ENCODE peak calls at places on chromosomes 5 and 9, in six cellular contexts. I is coronary artery, A is HepG2, Y is pancreas, J is breast epithelium, U is PC-3. D is an unnamed sample.

GRCh38 chr5:132812949-132813598 is at the start of gene SOWAHA:
- DNase-seq in I (no peak), J (no peak), Y (peak), U (no peak), A (no peak), D (no peak)

GRCh38 chr9:127637322-127637847 is 25.3 kb downstream of the STXBP1 start:
- DNase-seq in Y (no peak), I (no peak), A (peak), J (no peak), U (peak), D (no peak)

GRCh38 chr5:55582256-55582655 is 47.5 kb upstream of the PLPP1 start:
- DNase-seq in J (no peak), Y (no peak), U (no peak), A (no peak), I (no peak), D (no peak)

GRCh38 chr5:95808686-95809413 is 13.7 kb downstream of the GLRX start:
- DNase-seq in A (no peak), U (no peak), J (no peak), I (peak), Y (no peak), D (no peak)

GRCh38 chr9:89113851-89114250 is 64.8 kb downstream of the SHC3 start:
- DNase-seq in I (no peak), U (no peak), Y (no peak), A (no peak), J (no peak), D (no peak)

GRCh38 chr9:91395553-91396470 is 27.8 kb downstream of the NFIL3 start:
- DNase-seq in U (peak), J (no peak), Y (no peak), I (no peak), A (no peak), D (no peak)

GRCh38 chr9:69215774-69216482 is 41.9 kb downstream of the TJP2 start:
- DNase-seq in U (no peak), Y (no peak), I (no peak), A (no peak), J (no peak), D (no peak)

GRCh38 chr5:95823738-95824609 is 1.4 kb upstream of the GLRX start:
- DNase-seq in Y (no peak), I (no peak), J (no peak), A (peak), U (peak), D (no peak)

GRCh38 chr5:78361226-78361993 is 993 bp downstream of the SCAMP1 start:
- DNase-seq in J (no peak), U (peak), I (no peak), Y (peak), A (peak), D (no peak)

GRCh38 chr5:170896779-170897178 is 35.0 kb downstream of the RANBP17 start:
- DNase-seq in U (peak), A (no peak), Y (peak), J (no peak), I (no peak), D (peak)

GRCh38 chr5:112636751-112637150 is 100.9 kb upstream of the APC start:
- DNase-seq in I (no peak), Y (no peak), U (no peak), A (no peak), J (no peak), D (no peak)

GRCh38 chr5:158178535-158178934 is 319.6 kb upstream of the CLINT1 start:
- DNase-seq in U (no peak), J (no peak), Y (no peak), I (no peak), A (no peak), D (no peak)

GRCh38 chr5:32446660-32447059 is 2.1 kb upstream of the ZFR start:
- DNase-seq in J (no peak), A (no peak), Y (no peak), U (no peak), I (no peak), D (no peak)

GRCh38 chr5:160463775-160464465 is 42.3 kb downstream of the PTTG1 start:
- DNase-seq in J (no peak), A (peak), I (no peak), U (peak), Y (peak), D (no peak)

GRCh38 chr5:132370241-132370820 is 821 bp downstream of the SLC22A5 start:
- DNase-seq in I (no peak), A (no peak), Y (no peak), J (no peak), U (no peak), D (no peak)

GRCh38 chr9:106479679-106480078 is 383.3 kb upstream of the ZNF462 start:
- DNase-seq in J (no peak), A (no peak), Y (no peak), U (peak), I (no peak), D (no peak)

GRCh38 chr5:95866431-95867063 is 44.0 kb upstream of the GLRX start:
- DNase-seq in U (no peak), J (no peak), I (no peak), A (no peak), Y (no peak), D (no peak)

GRCh38 chr5:36366883-36367282 is 65.2 kb upstream of the RANBP3L start:
- DNase-seq in Y (no peak), J (no peak), A (no peak), U (peak), I (no peak), D (no peak)

GRCh38 chr5:129216001-129216400 is 121.5 kb downstream of the ISOC1 start:
- DNase-seq in Y (no peak), J (no peak), A (no peak), I (no peak), U (no peak), D (no peak)

GRCh38 chr5:106121972-106122605 is 1548.6 kb downstream of the EFNA5 start:
- DNase-seq in U (peak), J (peak), I (no peak), Y (peak), A (no peak), D (no peak)

GRCh38 chr9:4590430-4591122 is 71.5 kb upstream of the PLPP6 start:
- DNase-seq in I (no peak), J (no peak), Y (no peak), U (no peak), A (no peak), D (no peak)

GRCh38 chr9:21060919-21061561 is 16.7 kb downstream of the IFNB1 start:
- DNase-seq in Y (no peak), A (no peak), I (no peak), J (no peak), U (no peak), D (no peak)

GRCh38 chr5:155189476-155189875 is 175.9 kb downstream of the KIF4B start:
- DNase-seq in I (no peak), J (no peak), A (no peak), U (no peak), Y (no peak), D (no peak)

GRCh38 chr5:145718956-145719355 is 116.2 kb downstream of the PRELID2 start:
- DNase-seq in A (peak), U (peak), J (no peak), Y (no peak), I (no peak), D (no peak)
- TF ChIP-seq CTCF in A (peak), U (peak), J (no peak), Y (peak), I (no peak), D (peak)

DNA sequence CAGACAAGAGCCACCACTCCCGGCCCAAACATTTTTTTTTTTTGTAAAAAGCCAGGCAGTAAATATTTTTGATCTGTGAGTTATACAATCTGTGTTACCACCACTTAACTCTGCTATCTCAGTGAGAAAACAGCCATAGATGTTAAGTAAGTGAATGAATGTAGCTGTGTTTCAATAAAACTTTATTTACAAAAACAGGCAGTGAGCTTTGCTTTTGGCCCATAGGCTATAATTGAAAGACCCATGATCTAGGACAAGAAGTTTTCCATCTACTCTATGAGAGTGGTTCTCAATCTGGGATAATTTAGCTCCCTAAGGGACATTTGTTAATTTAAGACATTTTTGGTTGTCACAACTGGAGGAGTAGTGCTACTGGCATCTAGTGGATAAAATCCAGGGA is 91.0 kb downstream of the TMC1 start:
- DNase-seq in Y (no peak), J (no peak), A (no peak), U (no peak), I (no peak), D (no peak)
- TF ChIP-seq CTCF in Y (no peak), J (no peak), A (no peak), U (no peak), I (no peak), D (no peak)

GRCh38 chr5:179407191-179408175 is 62.2 kb upstream of the ADAMTS2 start:
- DNase-seq in Y (no peak), A (no peak), J (no peak), U (no peak), I (peak), D (peak)

GRCh38 chr5:179405054-179405416 is 59.8 kb upstream of the ADAMTS2 start:
- DNase-seq in Y (no peak), I (no peak), U (no peak), A (no peak), J (no peak), D (peak)

GRCh38 chr5:179405426-179406030 is 60.3 kb upstream of the ADAMTS2 start:
- DNase-seq in I (peak), U (no peak), Y (no peak), J (no peak), A (no peak), D (peak)

GRCh38 chr5:179404321-179405053 is 59.2 kb upstream of the ADAMTS2 start:
- DNase-seq in A (no peak), U (no peak), J (no peak), I (peak), Y (no peak), D (peak)

DNA sequence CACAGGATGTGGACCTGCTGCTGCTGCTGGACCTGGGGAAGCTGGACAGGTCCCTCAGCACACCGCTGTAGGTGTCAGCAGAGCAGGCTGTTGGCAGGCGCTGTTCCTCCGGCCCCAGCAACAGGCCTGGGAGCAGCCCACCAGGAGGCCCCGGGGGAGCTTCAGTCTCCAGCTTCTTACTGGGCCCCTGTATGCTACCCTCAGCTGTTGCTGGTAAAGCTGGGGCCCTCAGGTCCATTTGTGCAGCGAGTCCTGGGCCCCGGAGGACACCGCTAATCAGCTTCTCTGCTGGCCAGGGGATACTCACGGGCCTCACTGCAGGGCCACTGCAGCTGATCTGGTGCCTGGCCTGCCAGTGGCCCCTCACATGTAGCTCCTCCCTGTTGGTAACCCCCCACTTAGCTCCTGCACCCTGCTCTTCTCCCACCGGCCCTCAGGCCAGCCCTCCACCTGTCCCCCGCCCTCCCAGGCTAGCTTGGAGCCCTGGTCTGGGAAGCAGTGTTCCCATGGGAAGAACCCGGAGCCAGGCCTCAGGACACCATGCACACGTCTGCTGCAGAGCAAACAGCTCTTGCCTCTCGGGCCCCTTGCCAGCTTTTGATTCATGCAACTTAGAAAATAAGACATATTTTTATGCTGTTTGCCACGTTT is 60.9 kb upstream of the ADAMTS2 start:
- DNase-seq in I (peak), J (no peak), U (no peak), Y (no peak), A (no peak), D (peak)
- TF ChIP-seq CTCF in I (no peak), J (no peak), U (no peak), Y (no peak), A (no peak), D (no peak)

GRCh38 chr5:127878174-127878750 is 175.1 kb downstream of the CCDC192 start:
- DNase-seq in I (no peak), Y (peak), U (peak), J (no peak), A (peak), D (no peak)
- TF ChIP-seq CTCF in I (no peak), Y (peak), U (peak), J (peak), A (peak), D (peak)

GRCh38 chr5:123545506-123545905 is 33.5 kb downstream of the CSNK1G3 start:
- DNase-seq in U (peak), A (no peak), Y (no peak), J (no peak), I (no peak), D (no peak)
- TF ChIP-seq CTCF in U (peak), A (peak), Y (no peak), J (no peak), I (no peak), D (peak)